ENCODE peak calls at places on chromosomes 3 and 15, in five cellular contexts. C is PC-3, O is left lung, H is neuronal stem cell, T is breast epithelium. L is an unnamed sample.

GRCh38 chr3:146640955-146641867 is 36.1 kb upstream of the PLSCR5 start:
- DNase-seq in H (peak; percentile 29), C (peak; percentile 77), O (no peak), T (no peak), L (no peak)

GRCh38 chr3:15348246-15348645 is 15.9 kb upstream of the SH3BP5 start:
- DNase-seq in O (no peak), H (no peak), C (peak; percentile 49), T (no peak), L (no peak)

GRCh38 chr15:98787190-98787589 is 138.9 kb downstream of the IGF1R start:
- DNase-seq in C (no peak), T (no peak), H (no peak), O (no peak), L (no peak)

GRCh38 chr3:186986406-186986805 is 56.1 kb downstream of the ST6GAL1 start:
- DNase-seq in H (no peak), O (no peak), C (no peak), T (no peak), L (no peak)

GRCh38 chr15:88232771-88233170 is 23.8 kb downstream of the NTRK3 start:
- DNase-seq in C (no peak), O (no peak), T (no peak), H (no peak), L (no peak)

GRCh38 chr3:50126287-50127211 is 28.6 kb upstream of the SEMA3F start:
- DNase-seq in H (no peak), T (peak; percentile 61), O (peak; percentile 62), C (peak; percentile 30), L (peak; percentile 71)

GRCh38 chr3:9703736-9704342 is at the start of gene CPNE9:
- DNase-seq in C (no peak), O (peak; percentile 81), T (no peak), H (no peak), L (no peak)

GRCh38 chr15:89575656-89576416 is 567 bp downstream of the TICRR start:
- DNase-seq in H (no peak), C (no peak), O (peak; percentile 88), T (no peak), L (peak; percentile 80)

GRCh38 chr15:51680316-51680715 is 987 bp upstream of the SCG3 start:
- DNase-seq in T (no peak), C (no peak), O (no peak), H (no peak), L (no peak)

GRCh38 chr3:57059416-57059815 is 1.0 kb upstream of the SPATA12 start:
- DNase-seq in O (no peak), C (peak; percentile 33), T (no peak), H (no peak), L (no peak)

GRCh38 chr3:129316121-129317013 is 37.7 kb downstream of the HMCES start:
- DNase-seq in H (peak; percentile 90), T (peak; percentile 90), C (peak; percentile 77), O (peak; percentile 93), L (peak; percentile 95)

GRCh38 chr3:16439848-16440708 is 73.4 kb downstream of the RFTN1 start:
- DNase-seq in H (no peak), O (no peak), T (no peak), C (no peak), L (no peak)

GRCh38 chr3:61776390-61776789 is 215.0 kb downstream of the PTPRG start:
- DNase-seq in C (no peak), T (no peak), O (no peak), H (no peak), L (no peak)

GRCh38 chr3:9883676-9884554 is 3.9 kb upstream of the CIDEC start:
- DNase-seq in C (no peak), O (no peak), H (no peak), T (no peak), L (no peak)

GRCh38 chr15:58416963-58417362 is 14.8 kb upstream of the LIPC start:
- DNase-seq in H (no peak), O (no peak), C (no peak), T (no peak), L (no peak)

GRCh38 chr3:73766599-73767378 is 142.0 kb upstream of the PDZRN3 start:
- DNase-seq in H (no peak), T (no peak), O (no peak), C (no peak), L (peak; percentile 41)

GRCh38 chr3:186024210-186024609 is 84.7 kb downstream of the ETV5 start:
- DNase-seq in C (no peak), O (no peak), T (no peak), H (no peak), L (no peak)

GRCh38 chr15:34993877-34994276 is 5.8 kb upstream of the ZNF770 start:
- DNase-seq in T (no peak), O (no peak), C (no peak), H (no peak), L (no peak)

GRCh38 chr3:98513136-98513535 is 9.6 kb downstream of the CLDND1 start:
- DNase-seq in H (no peak), C (peak; percentile 89), T (no peak), O (no peak), L (no peak)

GRCh38 chr15:70451861-70452653 is 311.3 kb downstream of the UACA start:
- DNase-seq in C (no peak), O (peak; percentile 82), H (no peak), T (no peak), L (no peak)

GRCh38 chr3:15263926-15264325 is 57.9 kb downstream of the CAPN7 start:
- DNase-seq in O (no peak), T (no peak), H (no peak), C (no peak), L (no peak)

GRCh38 chr3:17045705-17046104 is 160.9 kb downstream of the PLCL2 start:
- DNase-seq in H (no peak), T (no peak), O (no peak), C (no peak), L (no peak)

GRCh38 chr3:188956839-188957489 is 214.8 kb upstream of the TPRG1 start:
- DNase-seq in H (peak; percentile 41), T (no peak), C (peak; percentile 83), O (no peak), L (no peak)

GRCh38 chr3:55322649-55323048 is 164.5 kb downstream of the WNT5A start:
- DNase-seq in O (peak; percentile 43), T (no peak), C (no peak), H (no peak), L (no peak)

GRCh38 chr3:112638327-112639020 is 2.5 kb downstream of the CCDC80 start:
- DNase-seq in T (no peak), C (no peak), O (peak; percentile 64), H (no peak), L (peak; percentile 83)

GRCh38 chr3:112639451-112640332 is 1.3 kb downstream of the CCDC80 start:
- DNase-seq in C (no peak), H (no peak), O (peak; percentile 36), T (no peak), L (no peak)

GRCh38 chr3:112635674-112636073 is 5.3 kb downstream of the CCDC80 start:
- DNase-seq in T (no peak), H (no peak), O (no peak), C (no peak), L (no peak)

GRCh38 chr3:112640333-112640863 is 545 bp downstream of the CCDC80 start:
- DNase-seq in H (no peak), T (no peak), O (no peak), C (peak; percentile 71), L (no peak)

DNA sequence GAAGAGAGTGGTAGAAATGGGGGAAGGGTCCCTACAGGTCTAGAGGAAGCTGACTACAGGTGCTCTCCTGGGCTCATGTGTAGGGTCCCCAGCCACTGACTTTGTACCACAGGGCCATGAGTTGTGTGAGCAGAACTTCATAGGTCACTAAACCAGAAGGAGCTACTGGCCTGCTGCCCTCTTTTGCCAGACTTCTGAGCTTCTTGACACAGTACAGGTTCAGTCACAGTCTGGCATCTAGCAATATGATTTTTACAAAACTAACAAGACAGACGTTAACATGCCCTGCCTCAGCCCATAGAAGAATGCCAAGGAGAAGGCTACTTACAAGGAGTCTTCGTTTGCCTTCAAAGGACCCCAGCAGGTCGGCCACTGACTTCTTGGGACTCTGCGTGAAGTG is 3.2 kb downstream of the CCDC80 start:
- DNase-seq in T (no peak), C (no peak), O (no peak), H (no peak), L (no peak)
- H3K27ac ChIP-seq in T (peak overlapping the region; percentile 50), C (no peak overlapping the region), O (no peak overlapping the region), H (no peak overlapping the region), L (no peak overlapping the region)

DNA sequence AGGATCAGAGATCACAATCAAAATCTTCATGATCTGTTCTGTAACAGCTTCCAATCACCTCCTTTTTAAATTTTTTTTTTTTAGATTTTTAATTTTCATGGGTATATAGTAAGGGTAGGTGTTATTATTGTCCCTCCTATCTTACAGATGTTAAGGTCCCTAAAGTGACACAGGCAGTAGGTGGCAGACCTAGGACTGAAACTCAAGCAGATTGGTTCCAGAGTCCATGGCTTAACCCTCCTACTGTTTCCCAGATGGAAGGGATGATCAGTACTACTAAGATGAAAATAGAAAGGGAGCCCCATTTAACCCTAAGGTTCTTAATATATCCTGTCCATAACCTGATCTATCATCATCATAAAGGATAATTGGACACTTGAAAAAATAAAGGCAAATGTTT is 57.1 kb downstream of the CHAC1 start:
- DNase-seq in O (no peak), C (no peak), H (no peak), T (no peak), L (no peak)
- H3K36me3 ChIP-seq in O (peaks cover 28% of the 10 kb centered on the region), C (peaks cover 53% of the 10 kb centered on the region), H (peaks cover 48% of the 10 kb centered on the region), T (no peaks in the 10 kb centered on the region), L (no peaks in the 10 kb centered on the region)

DNA sequence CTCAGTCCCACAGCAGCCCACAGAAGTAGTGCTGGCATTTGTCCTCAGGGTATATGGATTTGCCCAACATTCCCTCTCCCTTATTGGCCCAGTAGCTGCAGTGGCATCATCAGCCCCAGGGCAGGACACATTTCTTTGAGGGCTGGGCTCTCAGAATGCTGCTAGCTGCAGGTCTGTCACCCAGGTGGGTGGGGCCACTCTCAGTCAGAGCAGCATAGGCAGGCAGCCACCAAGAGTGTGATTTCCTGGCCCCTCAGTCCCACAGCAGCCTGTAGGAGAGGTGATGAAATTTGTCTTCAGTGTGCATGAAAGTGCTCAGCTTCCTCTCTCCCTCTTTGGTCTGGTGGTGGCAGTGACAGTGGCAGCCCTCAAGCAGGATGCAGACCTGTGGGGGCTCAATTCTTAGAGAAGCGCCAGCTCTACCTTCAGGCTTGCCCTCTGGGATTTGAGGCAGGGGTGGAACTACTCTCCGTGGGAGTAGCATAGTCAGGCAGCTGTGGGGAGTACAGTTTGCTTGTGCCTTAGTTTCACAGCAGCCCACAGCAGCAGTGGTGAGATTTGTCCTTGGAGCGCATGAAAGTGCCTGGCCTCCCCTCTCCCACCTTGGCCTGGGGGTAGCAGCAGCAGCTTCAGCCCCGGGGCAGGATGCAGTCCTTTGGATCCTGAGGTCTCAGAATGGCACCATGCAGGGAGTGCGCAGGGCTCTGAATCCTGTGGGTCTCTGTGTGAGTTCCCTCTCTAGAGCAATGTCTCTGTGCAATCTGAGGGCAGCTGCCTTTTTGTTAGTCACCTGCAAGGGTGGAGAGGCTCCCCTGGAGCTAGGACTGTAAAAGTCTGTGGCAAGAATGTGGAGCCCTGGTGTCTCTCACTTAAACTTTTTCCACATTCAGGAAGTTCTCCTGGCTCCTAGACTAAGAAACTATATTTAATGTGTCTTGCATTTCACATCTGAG is 1229.1 kb downstream of the ROBO2 start:
- DNase-seq in O (no peak), C (no peak), T (no peak), H (no peak), L (no peak)
- H3K27ac ChIP-seq in O (no peak overlapping the region), C (no peak overlapping the region), T (no peak overlapping the region), H (no peak overlapping the region), L (no peak overlapping the region)

DNA sequence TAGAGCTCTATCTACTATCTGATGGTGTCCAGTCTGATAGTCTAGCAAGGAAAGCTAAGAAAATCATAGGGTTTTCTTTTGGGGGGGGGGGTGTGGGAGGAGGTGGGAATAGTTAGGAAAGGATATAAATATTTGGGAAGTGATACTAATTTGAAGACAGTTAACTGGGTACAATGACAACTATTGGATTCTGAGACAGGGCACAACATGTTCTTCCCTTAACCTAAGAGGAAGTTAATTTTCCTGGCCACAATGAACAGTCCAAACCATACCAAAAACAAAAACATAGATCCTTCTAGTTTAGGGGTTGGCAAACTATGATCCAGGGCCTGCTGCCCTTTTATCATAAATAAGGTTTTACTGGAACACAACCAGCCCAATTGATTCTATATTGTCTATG is 10.0 kb upstream of the HCLS1 start:
- DNase-seq in O (no peak), T (no peak), H (no peak), C (no peak), L (no peak)
- H3K36me3 ChIP-seq in O (peaks cover 84% of the 10 kb centered on the region), T (peaks cover 4% of the 10 kb centered on the region), H (peaks cover 90% of the 10 kb centered on the region), C (peaks cover 72% of the 10 kb centered on the region), L (peaks cover 17% of the 10 kb centered on the region)

L was measured in aorta.